ENCODE peak calls at places on chromosomes 7 and 10, in five cellular contexts. G, Z, V, L and H are unnamed samples.

GRCh38 chr10:24223953-24224352 is 15.0 kb downstream of the KIAA1217 start:
- DNase-seq in G (no peak), Z (no peak), V (no peak), L (peak; percentile 59), H (no peak)

GRCh38 chr10:79293841-79294705 is 53.2 kb upstream of the PPIF start:
- DNase-seq in G (no peak), Z (peak; percentile 100), V (peak; percentile 90), L (peak; percentile 41), H (no peak)

GRCh38 chr10:126972622-126973414 is 67.6 kb downstream of the DOCK1 start:
- DNase-seq in G (peak; percentile 90), Z (no peak), V (peak; percentile 76), L (peak; percentile 96), H (no peak)

GRCh38 chr10:12720217-12720981 is 281.1 kb downstream of the CCDC3 start:
- DNase-seq in G (peak; percentile 76), Z (peak; percentile 93), V (peak; percentile 98), L (peak; percentile 93), H (peak; percentile 72)

GRCh38 chr10:110576220-110576619 is 8.7 kb downstream of the SMC3 start:
- DNase-seq in G (no peak), Z (peak; percentile 73), V (peak; percentile 82), L (peak; percentile 90), H (no peak)

GRCh38 chr10:92385836-92386235 is 94.9 kb downstream of the MARCHF5 start:
- DNase-seq in G (no peak), Z (no peak), V (no peak), L (no peak), H (no peak)

GRCh38 chr10:86969421-86970041 is 1.2 kb downstream of the ADIRF start:
- DNase-seq in G (no peak), Z (peak; percentile 65), V (peak; percentile 96), L (no peak), H (no peak)

GRCh38 chr10:123552760-123553554 is 113.2 kb upstream of the GPR26 start:
- DNase-seq in G (no peak), Z (no peak), V (no peak), L (no peak), H (no peak)

GRCh38 chr10:48634198-48634983 is 29.5 kb upstream of the ARHGAP22 start:
- DNase-seq in G (no peak), Z (no peak), V (no peak), L (peak; percentile 70), H (no peak)

GRCh38 chr10:30437039-30437781 is 3.2 kb downstream of the MAP3K8 start:
- DNase-seq in G (no peak), Z (peak; percentile 61), V (peak; percentile 63), L (peak; percentile 73), H (no peak)

GRCh38 chr10:31617133-31617532 is 298.1 kb downstream of the ZEB1 start:
- DNase-seq in G (no peak), Z (no peak), V (no peak), L (no peak), H (no peak)

GRCh38 chr10:71531485-71532446 is 135.0 kb downstream of the CDH23 start:
- DNase-seq in G (no peak), Z (no peak), V (peak; percentile 13), L (no peak), H (no peak)

GRCh38 chr7:20064974-20065862 is 152.0 kb downstream of the MACC1 start:
- DNase-seq in G (no peak), Z (no peak), V (no peak), L (peak; percentile 75), H (no peak)

GRCh38 chr10:103693812-103694205 is 161.6 kb downstream of the SH3PXD2A start:
- DNase-seq in G (no peak), Z (no peak), V (no peak), L (no peak), H (no peak)

GRCh38 chr10:129467346-129468119 is 492 bp downstream of the MGMT start:
- DNase-seq in G (peak; percentile 78), Z (no peak), V (no peak), L (peak; percentile 35), H (no peak)

GRCh38 chr7:144709066-144709465 is 126.8 kb downstream of the TPK1 start:
- DNase-seq in G (no peak), Z (no peak), V (peak; percentile 67), L (no peak), H (no peak)

GRCh38 chr10:15385552-15386455 is 14.7 kb upstream of the FAM171A1 start:
- DNase-seq in G (no peak), Z (no peak), V (no peak), L (peak; percentile 17), H (no peak)

GRCh38 chr7:149147730-149148653 is 739 bp downstream of the ZNF398 start:
- DNase-seq in G (peak; percentile 10), Z (peak; percentile 45), V (peak; percentile 72), L (peak; percentile 44), H (peak; percentile 38)

GRCh38 chr10:18658301-18658991 is 785 bp upstream of the ARL5B start:
- DNase-seq in G (peak; percentile 57), Z (no peak), V (peak; percentile 23), L (peak; percentile 33), H (no peak)

GRCh38 chr7:29208410-29209250 is 14.1 kb downstream of the CHN2 start:
- DNase-seq in G (peak; percentile 97), Z (no peak), V (no peak), L (no peak), H (no peak)

GRCh38 chr10:33776419-33776818 is 442.0 kb upstream of the NRP1 start:
- DNase-seq in G (no peak), Z (no peak), V (no peak), L (no peak), H (no peak)

GRCh38 chr10:72682626-72683025 is 9.3 kb upstream of the MCU start:
- DNase-seq in G (no peak), Z (no peak), V (no peak), L (peak; percentile 13), H (no peak)

GRCh38 chr7:143429770-143430698 is 13.2 kb upstream of the TAS2R60 start:
- DNase-seq in G (no peak), Z (peak; percentile 55), V (peak; percentile 65), L (peak; percentile 24), H (no peak)

GRCh38 chr10:132195366-132196075 is 8.8 kb downstream of the DPYSL4 start:
- DNase-seq in G (no peak), Z (no peak), V (no peak), L (no peak), H (no peak)

GRCh38 chr10:125611216-125611615 is 71.7 kb downstream of the TEX36 start:
- DNase-seq in G (no peak), Z (no peak), V (no peak), L (no peak), H (no peak)

DNA sequence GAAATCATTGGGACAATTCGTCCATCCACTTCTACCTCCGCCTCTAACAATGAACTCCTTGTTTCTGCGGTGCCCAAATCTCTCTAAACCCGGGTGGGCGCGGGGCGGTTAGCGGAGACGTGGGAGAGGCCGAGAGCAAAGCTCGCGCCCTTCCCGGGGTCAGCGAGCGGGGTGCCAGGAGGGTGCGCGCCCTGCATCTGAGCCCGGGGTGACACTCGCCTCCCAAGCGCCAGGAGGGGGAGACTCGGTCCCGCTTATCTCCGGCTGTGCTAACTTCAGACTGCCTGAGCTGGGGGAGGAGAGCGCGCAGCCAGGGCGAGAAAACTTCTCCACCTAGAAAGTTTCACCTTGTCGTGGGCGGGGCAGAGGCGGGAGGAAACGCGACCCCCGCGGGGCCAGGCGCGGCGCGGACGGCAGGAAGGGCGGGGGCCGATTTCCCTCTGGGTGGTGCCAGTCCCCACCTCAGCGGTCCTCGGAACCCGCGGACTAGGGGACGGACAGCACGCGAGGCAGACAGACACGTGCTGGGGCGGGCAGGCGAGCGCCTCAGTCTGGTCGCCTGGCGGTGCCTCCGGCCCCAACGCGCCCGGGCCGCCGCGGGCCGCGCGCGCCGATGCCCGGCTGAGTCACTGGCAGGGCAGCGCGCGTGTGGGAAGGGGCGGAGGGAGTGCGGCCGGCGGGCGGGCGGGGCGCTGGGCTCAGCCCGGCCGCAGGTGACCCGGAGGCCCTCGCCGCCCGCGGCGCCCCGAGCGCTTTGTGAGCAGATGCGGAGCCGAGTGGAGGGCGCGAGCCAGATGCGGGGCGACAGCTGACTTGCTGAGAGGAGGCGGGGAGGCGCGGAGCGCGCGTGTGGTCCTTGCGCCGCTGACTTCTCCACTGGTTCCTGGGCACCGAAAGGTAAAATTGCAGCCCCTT is at the start of gene MET:
- DNase-seq in G (peak; percentile 80), Z (peak; percentile 90), V (peak; percentile 95), L (peak; percentile 81), H (no peak)
- TF ChIP-seq CTCF in G (peak; percentile 97), Z (peak; percentile 71), V (peak; percentile 65), L (peak; percentile 79), H (no peak)

DNA sequence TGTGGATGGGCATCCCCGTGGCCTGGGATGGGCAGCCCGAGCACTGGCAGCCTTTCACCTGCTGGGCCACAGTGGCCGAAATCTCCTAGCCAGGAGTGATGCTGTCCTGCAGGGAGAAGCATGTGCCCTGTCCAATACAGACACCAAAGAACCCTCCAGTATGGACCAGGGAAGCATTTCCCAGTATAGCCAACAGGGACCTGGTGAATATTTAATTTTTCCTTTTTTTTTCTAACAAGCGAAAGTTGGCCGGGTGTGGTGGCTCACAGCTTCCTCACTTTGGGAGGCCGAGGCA is 11.0 kb downstream of the IMPDH1 start:
- DNase-seq in G (no peak), Z (no peak), V (no peak), L (no peak), H (no peak)
- TF ChIP-seq CTCF in G (no peak), Z (no peak), V (no peak), L (no peak), H (no peak)

DNA sequence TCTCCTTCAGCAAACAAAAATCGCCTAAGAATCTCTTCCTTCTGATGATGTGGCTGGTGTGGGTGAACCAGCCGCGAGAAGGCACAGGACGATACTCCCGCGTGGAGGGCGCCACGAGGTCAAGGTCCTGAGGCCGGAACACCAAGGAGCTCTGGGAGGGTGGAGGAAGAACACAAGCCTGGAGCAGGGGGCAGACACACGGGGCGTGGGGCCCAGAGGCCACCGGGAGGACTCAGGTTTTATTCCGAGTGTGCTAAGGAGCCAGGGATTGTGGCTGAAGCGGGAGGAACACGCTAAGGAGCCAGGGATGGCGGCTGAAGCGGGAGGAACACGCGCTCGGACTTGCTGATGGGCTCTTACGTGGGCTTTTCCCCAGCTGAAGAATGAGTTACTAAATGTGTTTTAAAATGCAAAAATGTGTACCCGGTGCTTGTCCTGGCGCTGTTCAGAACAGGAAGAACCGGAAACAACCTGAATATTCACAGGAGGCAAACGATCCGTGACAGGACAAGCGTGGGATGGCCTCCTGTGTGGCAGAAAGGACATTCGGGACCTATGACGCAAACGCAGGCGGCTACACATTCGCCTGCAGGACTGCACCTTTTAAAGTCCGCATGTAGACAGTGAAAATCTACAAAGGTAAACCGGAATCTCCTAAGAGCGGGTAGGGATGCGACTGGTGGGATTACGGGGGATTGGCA is 64.0 kb downstream of the MAD1L1 start:
- DNase-seq in G (no peak), Z (no peak), V (peak; percentile 26), L (no peak), H (no peak)
- TF ChIP-seq CTCF in G (no peak), Z (no peak), V (no peak), L (no peak), H (no peak)

DNA sequence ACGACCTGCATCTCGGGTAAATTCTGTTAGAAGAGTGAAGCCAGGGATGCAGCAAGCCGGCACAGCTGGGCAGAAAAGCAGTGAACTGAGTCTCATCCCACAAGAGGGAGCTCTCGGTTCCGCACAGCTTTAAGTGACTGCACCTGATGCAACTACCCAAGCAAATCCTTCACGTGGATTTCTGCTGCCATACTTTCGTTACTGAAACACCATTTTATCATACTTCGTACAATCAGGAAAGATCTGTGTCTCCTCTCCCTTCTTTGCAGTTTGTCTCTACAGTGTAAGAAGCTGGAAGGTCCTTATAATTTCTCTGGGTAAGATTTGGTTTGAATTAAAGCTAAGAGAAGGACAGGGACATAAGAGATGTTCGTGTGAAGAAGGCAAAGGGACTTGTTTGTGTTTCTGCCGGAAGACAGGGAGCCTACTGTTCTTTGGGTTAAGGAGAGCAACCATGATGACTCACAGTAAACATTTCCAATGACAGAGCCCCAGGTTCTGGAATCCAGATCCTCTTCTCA is 427.0 kb downstream of the GPAM start:
- DNase-seq in G (peak; percentile 46), Z (peak; percentile 21), V (peak; percentile 37), L (peak; percentile 30), H (no peak)
- TF ChIP-seq CTCF in G (peak; percentile 82), Z (peak; percentile 29), V (peak; percentile 34), L (peak; percentile 38), H (no peak)